ENCODE peak calls at places on chromosomes 7 and 10, in eight cellular contexts. E is effector memory CD4-positive, alpha-beta T cell; X is thoracic aorta; I is B cell; F is neural crest cell; L is NCI-H69; Q is GM13977; G is activated CD4-positive, alpha-beta T cell treated with anti-CD3 and anti-CD28 coated beads for 36 hours. Z is an unnamed sample.

GRCh38 chr10:102597131-102597891 is 47.0 kb upstream of the TRIM8 start:
- DNase-seq in X (no peak), E (no peak), L (no peak), I (no peak), Q (no peak), G (no peak), F (no peak), Z (no peak)

GRCh38 chr7:665751-666453 is 60.6 kb upstream of the DNAAF5 start:
- DNase-seq in E (no peak), Q (no peak), G (no peak), X (no peak), F (no peak), I (no peak), L (no peak), Z (no peak)

GRCh38 chr10:62043493-62043938 is 142.0 kb downstream of the ARID5B start:
- DNase-seq in F (no peak), I (no peak), E (no peak), X (no peak), L (peak), G (no peak), Q (no peak), Z (no peak)

GRCh38 chr10:1564791-1565190 is 172.5 kb downstream of the ADARB2 start:
- DNase-seq in G (no peak), E (no peak), X (no peak), L (no peak), F (no peak), I (no peak), Q (no peak), Z (no peak)

GRCh38 chr10:114174462-114175190 is 623 bp upstream of the CCDC186 start:
- DNase-seq in I (no peak), X (peak), Q (peak), L (peak), F (no peak), E (no peak), G (no peak), Z (peak)

GRCh38 chr7:104958278-104958903 is 55.6 kb upstream of the KMT2E start:
- DNase-seq in F (no peak), L (no peak), E (no peak), I (no peak), G (no peak), Q (no peak), X (no peak), Z (no peak)

GRCh38 chr7:19026888-19027287 is 90.5 kb downstream of the TWIST1 start:
- DNase-seq in Q (no peak), X (no peak), G (no peak), E (no peak), F (no peak), L (no peak), I (no peak), Z (no peak)

GRCh38 chr7:34165927-34166550 is 260.7 kb downstream of the BMPER start:
- DNase-seq in L (peak), F (no peak), E (no peak), Q (peak), G (no peak), I (no peak), X (no peak), Z (peak)

GRCh38 chr10:12364559-12364958 is 15.2 kb downstream of the CAMK1D start:
- DNase-seq in E (no peak), L (no peak), Q (no peak), F (no peak), I (no peak), G (no peak), X (no peak), Z (no peak)

GRCh38 chr7:45138433-45139267 is 18.9 kb upstream of the RAMP3 start:
- DNase-seq in E (no peak), F (no peak), G (no peak), I (no peak), L (no peak), X (no peak), Q (no peak), Z (no peak)

GRCh38 chr7:112876877-112877276 is 86.7 kb upstream of the TMEM168 start:
- DNase-seq in G (no peak), X (no peak), I (no peak), F (no peak), E (no peak), L (no peak), Q (no peak), Z (no peak)

GRCh38 chr7:142104550-142105527 is 6.7 kb upstream of the MGAM2 start:
- DNase-seq in I (no peak), X (no peak), E (no peak), G (no peak), F (no peak), L (peak), Q (no peak), Z (no peak)

GRCh38 chr10:132099701-132100481 is 34.1 kb downstream of the JAKMIP3 start:
- DNase-seq in Q (no peak), E (no peak), G (no peak), F (no peak), L (no peak), I (no peak), X (no peak), Z (no peak)

GRCh38 chr7:117401293-117402002 is 25.8 kb downstream of the ASZ1 start:
- DNase-seq in F (no peak), Q (no peak), X (no peak), G (no peak), I (no peak), E (no peak), L (no peak), Z (peak)

GRCh38 chr10:48779077-48779476 is 94.4 kb downstream of the WDFY4 start:
- DNase-seq in Q (no peak), E (no peak), X (no peak), F (no peak), L (no peak), G (no peak), I (no peak), Z (no peak)